ENCODE peak calls at places on chromosomes 2 and 18, in four cellular contexts. K is foreskin fibroblast, M is heart right ventricle, L is A549. P is an unnamed sample.

GRCh38 chr18:5510109-5510846 is 33.5 kb downstream of the EPB41L3 start:
- DNase-seq in K (no peak), M (no peak), L (no peak), P (no peak)

GRCh38 chr2:135742307-135742838 is 718 bp downstream of the UBXN4 start:
- DNase-seq in K (peak), M (peak), L (peak), P (no peak)

GRCh38 chr2:23900133-23900926 is 26.6 kb downstream of the ATAD2B start:
- DNase-seq in K (peak), M (no peak), L (peak), P (no peak)

GRCh38 chr2:221502270-221502973 is 69.7 kb downstream of the EPHA4 start:
- DNase-seq in K (peak), M (no peak), L (no peak), P (no peak)

GRCh38 chr2:232375164-232375563 is 3.4 kb upstream of the ALPP start:
- DNase-seq in K (no peak), M (no peak), L (no peak), P (no peak)

GRCh38 chr2:119377973-119378305 is 11.2 kb downstream of the DBI start:
- DNase-seq in K (no peak), M (no peak), L (no peak), P (no peak)

GRCh38 chr2:10709290-10709939 is 12.0 kb upstream of the ATP6V1C2 start:
- DNase-seq in K (no peak), M (no peak), L (peak), P (no peak)

GRCh38 chr2:132547089-132547687 is 122.8 kb downstream of the LYPD1 start:
- DNase-seq in K (peak), M (peak), L (peak), P (peak)

GRCh38 chr18:27094621-27095020 is 90.5 kb downstream of the CHST9 start:
- DNase-seq in K (no peak), M (no peak), L (no peak), P (no peak)

GRCh38 chr18:48790869-48791635 is 159.7 kb downstream of the SMAD7 start:
- DNase-seq in K (no peak), M (no peak), L (no peak), P (no peak)

DNA sequence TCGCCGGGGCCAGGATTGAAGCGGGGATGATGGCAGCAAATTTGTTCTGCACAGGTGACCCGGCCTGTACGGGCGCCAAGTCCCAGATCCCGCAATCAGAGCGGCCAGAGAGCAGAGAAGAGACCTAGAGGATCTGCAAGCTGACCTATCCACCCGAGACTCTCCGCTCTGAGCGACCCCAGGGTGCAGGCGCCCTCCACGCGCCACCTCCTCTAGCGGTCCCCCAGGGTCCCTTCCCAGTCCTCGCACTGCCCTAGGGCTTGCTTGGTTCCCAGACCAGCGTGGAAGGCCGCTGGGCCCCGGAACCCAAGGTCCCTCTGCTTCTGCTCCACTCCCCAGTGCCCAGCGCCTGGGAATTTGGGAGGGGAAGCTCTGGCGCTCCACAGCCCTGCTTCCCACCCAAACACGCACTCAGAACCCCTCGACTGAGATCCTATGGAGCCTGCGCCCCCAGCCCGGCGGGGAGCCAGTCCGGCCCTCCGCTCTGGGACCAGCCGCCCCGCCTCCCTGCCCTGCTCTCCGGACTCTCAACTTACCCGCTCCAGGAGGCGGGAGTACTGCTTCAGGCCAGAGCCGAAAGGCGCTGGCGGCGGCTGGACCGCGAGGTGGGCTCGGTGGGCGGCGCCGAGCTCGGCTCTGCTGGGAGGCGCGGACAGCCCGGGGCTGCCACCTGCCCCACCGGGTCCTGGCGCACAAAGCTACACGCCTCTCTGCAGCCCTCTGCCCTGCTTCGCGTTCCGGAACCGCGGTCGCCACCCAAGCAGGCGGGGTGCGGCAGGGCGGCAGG is 3.0 kb upstream of the SIX3 start:
- DNase-seq in K (no peak), M (no peak), L (peak), P (no peak)
- H3K4me3 ChIP-seq in K (no peak), M (peak), L (peak), P (no peak)

DNA sequence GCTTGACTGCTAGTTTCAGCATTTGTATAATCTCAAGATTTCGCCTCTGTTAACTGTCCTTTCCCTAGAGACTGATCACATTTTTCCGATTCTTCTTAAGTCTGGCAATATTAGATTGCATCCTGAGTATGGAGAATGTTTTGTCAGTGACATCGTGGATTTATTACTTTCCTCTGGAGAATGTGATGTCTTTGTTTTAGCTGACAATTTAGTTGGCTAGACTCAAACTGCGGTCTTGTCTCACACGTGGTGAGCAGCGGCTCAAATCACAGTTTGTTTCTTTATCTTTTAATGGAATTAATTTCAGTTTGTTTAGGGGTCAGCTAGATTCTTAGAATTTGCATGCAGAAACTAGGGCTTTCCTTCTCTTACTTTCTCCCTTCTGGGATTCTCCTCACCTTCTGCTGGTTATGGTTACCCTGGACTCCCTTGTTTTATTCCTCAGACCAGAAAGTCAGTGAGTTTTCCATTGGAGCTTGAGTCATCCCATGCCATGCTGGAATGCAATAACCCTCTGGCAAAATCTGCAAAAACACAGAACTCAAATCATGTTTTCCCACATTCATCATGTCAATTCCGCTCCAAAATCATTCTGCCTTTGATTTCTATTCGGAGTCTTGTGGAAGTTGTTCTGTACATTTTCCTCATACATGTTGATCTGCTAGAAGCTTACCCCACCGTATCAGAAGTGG is 327.2 kb upstream of the TRIB2 start:
- DNase-seq in K (peak), M (no peak), L (no peak), P (no peak)
- H3K4me3 ChIP-seq in K (no peak), M (no peak), L (no peak), P (no peak)

DNA sequence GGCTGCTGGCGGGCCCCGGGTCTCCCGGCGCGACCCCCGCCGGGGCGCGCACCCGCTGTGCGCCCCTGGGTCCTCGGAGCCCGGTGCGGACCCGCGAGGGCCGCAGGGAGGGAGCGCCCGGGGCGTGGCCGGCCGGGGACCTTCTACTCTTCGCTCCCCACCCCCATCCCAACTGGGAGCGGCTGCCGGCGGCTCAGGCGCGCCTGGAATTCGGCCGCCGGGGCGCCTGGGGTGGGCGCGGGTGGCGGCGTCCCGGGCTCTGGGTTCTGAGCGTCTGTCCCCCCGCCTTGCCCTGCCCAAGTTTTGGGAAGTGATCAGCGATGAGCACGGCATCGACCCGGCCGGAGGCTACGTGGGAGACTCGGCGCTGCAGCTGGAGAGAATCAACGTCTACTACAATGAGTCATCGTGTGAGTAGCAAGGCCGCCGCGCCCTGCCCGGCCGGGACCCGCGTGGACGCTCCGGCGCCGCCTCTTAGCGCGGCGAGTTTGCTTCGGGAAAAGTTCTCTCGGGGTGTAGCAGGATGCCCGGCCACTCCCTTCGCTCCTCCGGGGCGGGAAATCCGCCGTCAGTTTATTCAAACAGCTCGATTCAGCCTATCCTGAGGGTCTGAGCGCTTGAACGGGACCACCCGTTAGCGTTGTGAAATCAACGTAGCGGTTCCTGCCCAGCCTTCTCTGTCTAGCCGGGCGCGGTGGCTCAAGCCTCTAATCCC is 502 bp downstream of the TUBB6 start:
- DNase-seq in K (peak), M (peak), L (peak), P (peak)
- H3K4me3 ChIP-seq in K (peak), M (peak), L (peak), P (peak)

GRCh38 chr2:127081826-127082633 is 24.9 kb downstream of the BIN1 start:
- DNase-seq in K (no peak), M (no peak), L (no peak), P (no peak)

GRCh38 chr2:127080941-127081769 is 25.8 kb downstream of the BIN1 start:
- DNase-seq in K (no peak), M (no peak), L (no peak), P (no peak)

GRCh38 chr2:127079358-127079920 is 27.5 kb downstream of the BIN1 start:
- DNase-seq in K (no peak), M (no peak), L (no peak), P (no peak)

GRCh38 chr2:127078691-127079270 is 28.2 kb downstream of the BIN1 start:
- DNase-seq in K (no peak), M (no peak), L (no peak), P (no peak)

DNA sequence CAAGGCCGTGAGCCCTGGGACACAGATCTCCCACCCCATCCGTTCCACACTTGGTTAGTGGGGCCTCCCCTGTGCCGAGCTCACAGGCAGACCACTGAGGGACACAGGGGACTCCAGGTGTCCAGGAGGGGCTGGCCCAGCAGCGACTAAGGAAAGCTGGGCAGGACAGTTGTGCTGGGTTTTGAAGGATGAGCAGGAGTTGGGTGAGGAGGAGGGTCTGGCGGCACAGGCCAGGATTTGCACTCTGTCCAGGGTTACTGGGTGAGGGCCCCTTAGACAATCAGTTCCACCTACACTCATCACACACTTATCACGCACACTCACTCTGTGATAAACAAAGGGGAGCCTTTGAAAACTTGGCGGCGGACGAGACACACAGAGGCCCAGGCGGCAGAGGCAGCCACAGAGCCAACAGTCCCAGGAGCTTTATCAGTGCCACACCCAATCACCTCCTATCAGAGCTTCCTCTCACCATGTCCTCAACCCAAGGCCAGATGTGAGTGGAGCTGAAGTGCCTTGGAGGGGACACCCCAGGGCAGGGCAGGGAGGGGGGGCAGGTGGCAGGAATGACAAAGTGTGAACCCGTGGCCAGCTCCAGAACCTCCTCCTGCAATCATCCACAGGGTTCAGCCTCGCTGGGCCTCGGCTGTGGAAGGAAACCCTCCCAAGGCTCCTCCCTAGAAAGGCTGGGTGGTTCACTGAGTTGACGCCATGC is 26.6 kb downstream of the BIN1 start:
- DNase-seq in K (no peak), M (peak), L (no peak), P (no peak)
- H3K4me3 ChIP-seq in K (no peak), M (no peak), L (no peak), P (no peak)

GRCh38 chr2:30236591-30237245 is 5.4 kb downstream of the LBH start:
- DNase-seq in K (no peak), M (no peak), L (no peak), P (no peak)

GRCh38 chr2:30240162-30240696 is 8.9 kb downstream of the LBH start:
- DNase-seq in K (no peak), M (no peak), L (no peak), P (no peak)

GRCh38 chr2:30237346-30238142 is 6.2 kb downstream of the LBH start:
- DNase-seq in K (no peak), M (no peak), L (no peak), P (no peak)

GRCh38 chr2:30239308-30240161 is 8.2 kb downstream of the LBH start:
- DNase-seq in K (no peak), M (peak), L (peak), P (no peak)

GRCh38 chr2:30238143-30238800 is 6.9 kb downstream of the LBH start:
- DNase-seq in K (no peak), M (no peak), L (no peak), P (no peak)
- H3K4me3 ChIP-seq in K (no peak), M (no peak), L (no peak), P (no peak)

GRCh38 chr2:74198461-74199274 is at the start of gene MTHFD2:
- DNase-seq in K (peak), M (peak), L (peak), P (peak)

GRCh38 chr2:74199871-74200305 is 1.5 kb downstream of the MTHFD2 start:
- DNase-seq in K (no peak), M (no peak), L (no peak), P (no peak)

GRCh38 chr2:74201596-74201995 is 3.2 kb downstream of the MTHFD2 start:
- DNase-seq in K (peak), M (peak), L (no peak), P (no peak)

GRCh38 chr2:74199275-74199701 is 873 bp downstream of the MTHFD2 start:
- DNase-seq in K (no peak), M (no peak), L (no peak), P (no peak)

DNA sequence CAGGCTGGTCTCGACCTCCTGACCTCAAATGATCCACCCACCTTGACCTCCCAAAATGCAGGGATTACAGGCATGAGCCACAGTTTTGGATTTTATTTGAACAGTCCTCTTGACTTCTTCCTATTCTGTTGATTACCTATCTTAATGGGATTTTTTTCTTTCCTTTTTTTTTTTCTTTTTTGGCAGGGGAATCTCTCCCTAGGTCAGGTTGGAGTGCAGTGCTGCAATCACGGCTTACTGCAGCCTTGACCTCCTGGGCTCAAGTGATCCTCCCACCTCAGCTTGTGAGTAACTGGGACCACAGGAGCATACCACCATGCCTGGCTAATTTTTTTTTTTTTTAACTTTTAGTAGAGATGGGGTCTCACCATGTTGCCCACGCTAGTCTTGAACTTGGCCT is 2.8 kb downstream of the MTHFD2 start:
- DNase-seq in K (no peak), M (no peak), L (no peak), P (no peak)
- H3K4me3 ChIP-seq in K (peak), M (no peak), L (peak), P (peak)